ENCODE peak calls at places on chromosomes 6 and 20, in seven cellular contexts. G is NCI-H345, E is stomach, B is ovary, R is GM04503, Y is HTR-8/SVneo, K is tibial artery. C is an unnamed sample.

GRCh38 chr20:57065646-57066045 is 200.8 kb downstream of the BMP7 start:
- DNase-seq in G (no peak), E (no peak), B (no peak), R (no peak), Y (no peak), K (peak), C (no peak)

GRCh38 chr6:132020138-132020551 is 69.0 kb upstream of the CCN2 start:
- DNase-seq in G (no peak), E (no peak), B (peak), R (no peak), Y (no peak), K (peak), C (peak)

GRCh38 chr6:73134588-73134987 is 90.7 kb downstream of the KHDC1L start:
- DNase-seq in G (no peak), E (no peak), B (no peak), R (peak), Y (no peak), K (no peak), C (no peak)

GRCh38 chr6:26155066-26155925 is 68.1 kb downstream of the HFE start:
- DNase-seq in G (peak), E (no peak), B (peak), R (no peak), Y (no peak), K (no peak), C (peak)

GRCh38 chr6:56144538-56145324 is 102.6 kb downstream of the COL21A1 start:
- DNase-seq in G (no peak), E (no peak), B (no peak), R (peak), Y (no peak), K (no peak), C (no peak)

GRCh38 chr6:129105035-129105434 is 222.1 kb downstream of the LAMA2 start:
- DNase-seq in G (no peak), E (no peak), B (no peak), R (no peak), Y (no peak), K (no peak), C (no peak)

GRCh38 chr6:147341486-147341885 is 137.3 kb downstream of the STXBP5 start:
- DNase-seq in G (no peak), E (no peak), B (no peak), R (no peak), Y (no peak), K (no peak), C (no peak)

GRCh38 chr20:11777861-11778570 is 139.7 kb upstream of the BTBD3 start:
- DNase-seq in G (peak), E (no peak), B (no peak), R (peak), Y (peak), K (no peak), C (no peak)

GRCh38 chr20:58482416-58482815 is 32.8 kb downstream of the APCDD1L start:
- DNase-seq in G (no peak), E (no peak), B (no peak), R (no peak), Y (no peak), K (no peak), C (no peak)

GRCh38 chr6:17968081-17968518 is 19.3 kb downstream of the KIF13A start:
- DNase-seq in G (no peak), E (no peak), B (no peak), R (no peak), Y (no peak), K (no peak), C (no peak)